ENCODE peak calls at places on chromosomes 5 and 9, in five cellular contexts. U is ovary, P is HepG2, H is vagina, J is suprapubic skin. W is an unnamed sample.

GRCh38 chr5:39169081-39169480 is 50.3 kb downstream of the FYB1 start:
- DNase-seq in U (no peak), P (no peak), H (no peak), J (no peak), W (no peak)

GRCh38 chr5:55306641-55307382 is 682 bp downstream of the DHX29 start:
- DNase-seq in U (no peak), P (peak), H (no peak), J (no peak), W (peak)

GRCh38 chr5:92695123-92696084 is 885.6 kb downstream of the NR2F1-AS1 start:
- DNase-seq in U (no peak), P (no peak), H (no peak), J (no peak), W (no peak)

GRCh38 chr9:69758981-69759477 is 782 bp downstream of the PTAR1 start:
- DNase-seq in U (no peak), P (no peak), H (no peak), J (no peak), W (peak)

GRCh38 chr5:137563646-137564474 is 64.7 kb upstream of the SPOCK1 start:
- DNase-seq in U (no peak), P (no peak), H (no peak), J (no peak), W (no peak)

GRCh38 chr9:138050472-138051330 is 173.1 kb downstream of the CACNA1B start:
- DNase-seq in U (peak), P (no peak), H (no peak), J (peak), W (no peak)

GRCh38 chr5:31516802-31517201 is 15.1 kb downstream of the DROSHA start:
- DNase-seq in U (no peak), P (no peak), H (no peak), J (no peak), W (no peak)

GRCh38 chr5:171660438-171660837 is 125.2 kb upstream of the SMIM23 start:
- DNase-seq in U (no peak), P (no peak), H (peak), J (no peak), W (no peak)

GRCh38 chr9:114280636-114281315 is 42.1 kb upstream of the ORM1 start:
- DNase-seq in U (peak), P (no peak), H (peak), J (no peak), W (no peak)

GRCh38 chr9:21679432-21679831 is 123.0 kb upstream of the MTAP start:
- DNase-seq in U (no peak), P (no peak), H (no peak), J (no peak), W (no peak)

GRCh38 chr5:93053825-93054224 is 527.2 kb downstream of the NR2F1-AS1 start:
- DNase-seq in U (no peak), P (peak), H (no peak), J (no peak), W (no peak)

GRCh38 chr9:88953401-88954029 is 37.8 kb upstream of the S1PR3 start:
- DNase-seq in U (no peak), P (peak), H (peak), J (no peak), W (no peak)

GRCh38 chr5:135238622-135239460 is 160.2 kb downstream of the MACROH2A1 start:
- DNase-seq in U (no peak), P (no peak), H (peak), J (peak), W (no peak)

GRCh38 chr5:29462261-29462660 is 1731.2 kb upstream of the CDH6 start:
- DNase-seq in U (no peak), P (no peak), H (no peak), J (no peak), W (no peak)

GRCh38 chr9:91346644-91347043 is 15.1 kb downstream of the AUH start:
- DNase-seq in U (no peak), P (no peak), H (no peak), J (no peak), W (no peak)

GRCh38 chr5:137312060-137312459 is 187.1 kb downstream of the SPOCK1 start:
- DNase-seq in U (no peak), P (no peak), H (peak), J (no peak), W (no peak)

GRCh38 chr9:100474082-100474949 is 1.4 kb downstream of the TMEFF1 start:
- DNase-seq in U (no peak), P (no peak), H (no peak), J (no peak), W (no peak)

GRCh38 chr9:21813575-21814473 is 11.4 kb downstream of the MTAP start:
- DNase-seq in U (no peak), P (peak), H (no peak), J (no peak), W (peak)

GRCh38 chr9:121157939-121158338 is 43.7 kb downstream of the RAB14 start:
- DNase-seq in U (no peak), P (no peak), H (no peak), J (no peak), W (no peak)

GRCh38 chr5:180155331-180155881 is 53.6 kb downstream of the RASGEF1C start:
- DNase-seq in U (no peak), P (no peak), H (no peak), J (peak), W (no peak)

GRCh38 chr9:73114958-73115357 is 36.7 kb upstream of the ANXA1 start:
- DNase-seq in U (no peak), P (no peak), H (no peak), J (no peak), W (no peak)

GRCh38 chr9:126526218-126527108 is 87.3 kb upstream of the LMX1B start:
- DNase-seq in U (no peak), P (no peak), H (no peak), J (no peak), W (no peak)

GRCh38 chr9:6758418-6759113 is 793 bp downstream of the KDM4C start:
- DNase-seq in U (peak), P (peak), H (peak), J (peak), W (peak)

GRCh38 chr5:139733698-139734491 is 61.7 kb upstream of the PSD2 start:
- DNase-seq in U (no peak), P (peak), H (no peak), J (no peak), W (no peak)

GRCh38 chr5:96245401-96246091 is 187.5 kb downstream of the PCSK1 start:
- DNase-seq in U (no peak), P (peak), H (no peak), J (no peak), W (no peak)
- TF ChIP-seq POLR2A in U (no peak), P (no peak), H (no peak), J (no peak), W (no peak)

GRCh38 chr9:136409557-136410455 is 608 bp downstream of the ENTR1 start:
- DNase-seq in U (peak), P (peak), H (no peak), J (no peak), W (peak)
- TF ChIP-seq POLR2A in U (no peak), P (no peak), H (no peak), J (no peak), W (no peak)

DNA sequence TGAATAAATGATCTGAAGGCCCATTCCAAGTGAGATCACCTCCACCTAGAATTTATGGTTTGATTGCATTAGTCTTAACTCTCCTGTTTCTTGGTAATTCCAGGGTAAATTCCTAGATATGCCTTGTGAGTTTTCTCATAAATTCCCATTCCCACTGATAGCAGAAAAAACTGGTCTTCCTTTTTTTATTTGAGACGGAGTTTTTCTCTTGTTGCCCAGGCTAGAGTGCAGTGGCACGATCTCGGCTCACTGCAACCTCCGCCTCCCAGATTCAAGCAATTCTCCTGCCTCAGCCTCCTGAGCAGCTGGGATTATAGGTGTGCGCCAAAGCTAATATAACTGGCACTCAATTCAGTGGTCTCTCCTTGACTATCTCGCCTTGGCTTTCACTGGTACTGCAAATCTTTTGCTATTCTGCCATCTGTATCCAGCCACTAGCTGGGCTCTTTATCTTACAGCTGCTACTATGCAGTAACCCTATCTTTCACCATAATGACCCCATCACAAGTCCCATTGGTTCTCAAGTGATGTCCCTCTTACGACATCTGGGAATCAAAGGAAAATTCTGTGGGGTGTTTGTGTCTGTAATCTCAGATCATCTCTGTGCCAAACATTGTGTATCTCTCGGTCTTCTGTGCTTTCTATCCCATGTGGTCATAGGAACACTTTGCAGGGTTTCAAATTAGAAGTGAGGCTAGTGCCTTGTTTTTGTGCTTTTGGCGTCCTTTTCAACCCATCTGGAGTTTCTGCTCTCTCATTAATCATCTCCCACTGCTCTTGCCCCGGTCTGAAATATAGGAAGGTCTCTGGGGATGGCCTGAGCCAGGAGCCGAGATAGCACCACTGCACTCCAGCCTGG is 14.4 kb downstream of the HNRNPK start:
- DNase-seq in U (no peak), P (peak), H (no peak), J (no peak), W (peak)
- TF ChIP-seq POLR2A in U (no peak), P (peak), H (no peak), J (no peak), W (peak)

GRCh38 chr9:33818167-33818831 is 1.3 kb downstream of the UBE2R2 start:
- DNase-seq in U (peak), P (peak), H (peak), J (no peak), W (no peak)
- TF ChIP-seq POLR2A in U (no peak), P (no peak), H (no peak), J (no peak), W (no peak)

DNA sequence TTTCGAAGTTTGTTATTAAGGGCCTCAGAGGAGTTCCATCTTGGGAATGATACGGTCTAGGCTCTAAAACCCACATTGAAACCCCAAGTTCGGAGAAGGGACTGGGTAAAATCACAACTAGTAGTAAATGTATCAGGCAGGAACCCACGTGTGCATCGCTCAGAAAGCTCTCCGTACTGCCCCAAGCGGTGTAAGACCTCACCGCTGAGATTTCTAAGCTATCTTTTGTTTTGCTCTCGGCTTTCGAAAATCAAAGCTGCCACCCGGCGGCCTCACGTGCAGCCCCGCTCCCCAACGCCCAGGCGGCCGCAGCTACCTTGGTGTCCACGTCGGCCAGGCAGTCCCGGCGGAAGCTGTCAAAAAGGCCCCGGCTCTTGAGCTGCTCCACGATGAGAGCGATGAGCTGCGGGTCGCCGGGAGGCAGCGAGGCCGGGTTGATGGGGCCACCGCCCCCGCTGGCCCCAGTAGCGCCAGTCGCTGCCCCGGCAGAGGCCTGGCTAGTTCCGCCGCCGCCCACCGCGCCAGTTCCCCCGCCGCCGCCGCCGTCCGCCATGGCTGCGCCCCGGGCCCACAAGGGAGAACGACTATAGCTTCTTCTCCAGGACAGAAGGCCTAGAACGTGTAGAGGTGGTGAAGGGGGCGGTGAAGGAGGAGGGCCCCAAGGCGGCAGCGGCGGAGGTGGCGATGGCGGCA is 420 bp downstream of the BOD1 start:
- DNase-seq in U (peak), P (peak), H (no peak), J (peak), W (peak)
- TF ChIP-seq POLR2A in U (no peak), P (no peak), H (no peak), J (no peak), W (no peak)

DNA sequence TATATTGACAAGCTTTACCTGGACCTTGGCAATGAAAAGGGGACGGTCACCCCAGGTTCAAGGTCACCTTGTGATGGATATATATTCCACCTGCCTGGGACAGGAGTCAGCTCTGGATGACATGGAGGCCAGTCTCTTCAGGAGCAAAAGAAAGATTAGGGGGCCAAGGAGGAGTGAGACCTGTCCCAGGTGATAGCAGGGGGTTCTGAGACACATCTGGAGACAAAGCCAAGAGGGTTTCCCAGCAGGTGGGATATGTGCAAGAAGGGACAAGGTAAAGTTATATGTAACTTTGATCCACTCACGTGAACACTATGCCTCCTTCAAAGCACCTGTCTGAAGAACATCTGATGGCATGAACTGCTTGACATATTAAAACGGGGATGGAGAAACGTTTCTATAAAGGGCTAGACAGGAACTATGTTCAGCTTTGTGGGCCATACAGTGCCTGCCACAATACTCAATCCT is 62.8 kb upstream of the ZNF622 start:
- DNase-seq in U (no peak), P (no peak), H (no peak), J (no peak), W (no peak)
- TF ChIP-seq POLR2A in U (no peak), P (no peak), H (no peak), J (no peak), W (no peak)

DNA sequence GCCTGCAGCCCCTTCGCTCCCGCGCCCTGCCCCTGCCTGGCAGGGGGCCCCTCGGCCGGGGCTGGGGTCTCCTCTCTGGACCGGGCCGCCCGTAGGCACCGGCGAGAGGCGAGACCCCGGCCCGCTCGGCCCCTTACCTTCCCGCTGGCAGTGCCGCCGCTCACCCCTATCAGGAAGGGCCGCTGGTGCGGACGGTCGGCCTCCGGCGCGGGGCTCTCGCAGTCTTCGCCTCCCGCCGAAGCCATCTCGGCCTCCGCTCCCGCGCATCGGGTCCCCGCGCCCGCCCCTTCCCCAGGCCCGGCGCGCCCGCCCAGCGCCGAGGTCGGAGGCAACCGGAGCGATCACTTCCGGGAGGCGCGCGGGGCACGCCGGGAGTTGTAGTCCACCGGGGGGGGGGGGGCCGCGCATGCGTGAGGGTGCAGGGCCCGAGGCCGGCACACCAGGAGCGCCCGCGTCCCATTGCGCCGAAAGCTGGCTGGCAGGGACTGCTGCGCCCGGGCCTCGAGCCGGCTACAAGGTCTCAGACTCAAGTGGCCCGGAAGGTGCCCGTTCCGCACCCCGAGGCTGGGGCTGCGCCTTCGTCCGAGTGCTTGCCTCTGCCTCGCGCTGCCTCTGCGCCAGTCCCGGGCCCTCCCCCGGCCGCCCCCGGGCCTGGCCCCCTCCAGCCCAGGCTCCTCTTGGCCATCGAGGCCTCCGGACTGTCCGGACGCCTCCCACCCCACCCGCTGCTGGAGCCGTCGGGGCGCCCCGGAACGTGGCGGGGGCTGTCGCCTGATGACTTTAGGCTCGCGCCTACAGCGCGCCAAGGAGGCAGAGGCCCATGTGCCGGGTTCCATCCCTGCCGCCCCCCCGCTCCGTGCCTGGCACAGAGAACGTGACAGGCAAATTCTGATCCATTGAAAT is at the start of gene UCK1:
- DNase-seq in U (peak), P (peak), H (no peak), J (peak), W (peak)
- TF ChIP-seq POLR2A in U (peak), P (peak), H (no peak), J (no peak), W (peak)

DNA sequence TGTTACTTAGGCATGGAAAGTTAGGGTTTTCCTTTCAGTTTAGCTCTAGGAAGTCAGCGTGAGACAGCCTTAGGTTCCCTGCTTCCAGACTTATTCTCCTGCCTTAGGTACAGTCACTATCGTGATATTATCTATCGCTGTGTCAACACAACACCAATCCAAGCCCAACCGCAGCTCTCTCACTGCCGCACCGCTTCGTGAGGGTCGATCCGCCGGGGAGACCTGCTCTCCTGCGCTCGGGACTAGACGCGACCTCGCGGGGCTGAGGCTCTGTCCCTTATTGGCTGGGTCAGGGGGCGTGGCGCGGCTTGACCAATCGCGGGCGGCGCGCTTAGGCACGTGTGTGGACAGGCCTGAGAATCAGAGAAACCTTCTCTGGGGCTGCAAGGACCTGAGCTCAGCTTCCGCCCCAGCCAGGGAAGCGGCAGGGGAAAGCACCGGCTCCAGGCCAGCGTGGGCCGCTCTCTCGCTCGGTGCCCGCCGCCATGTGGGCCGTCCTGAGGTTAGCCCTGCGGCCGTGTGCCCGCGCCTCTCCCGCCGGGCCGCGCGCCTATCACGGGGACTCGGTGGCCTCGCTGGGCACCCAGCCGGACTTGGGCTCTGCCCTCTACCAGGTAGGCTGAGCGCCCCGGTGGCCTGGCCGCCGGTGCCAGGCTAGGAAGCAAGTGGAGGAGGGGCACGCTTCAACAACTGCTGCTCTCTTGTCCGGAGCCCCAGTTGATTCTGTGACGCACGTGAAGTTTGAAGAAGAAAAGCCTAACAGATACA is at the start of gene MCCC2:
- DNase-seq in U (peak), P (peak), H (peak), J (peak), W (peak)
- TF ChIP-seq POLR2A in U (peak), P (peak), H (no peak), J (no peak), W (peak)

DNA sequence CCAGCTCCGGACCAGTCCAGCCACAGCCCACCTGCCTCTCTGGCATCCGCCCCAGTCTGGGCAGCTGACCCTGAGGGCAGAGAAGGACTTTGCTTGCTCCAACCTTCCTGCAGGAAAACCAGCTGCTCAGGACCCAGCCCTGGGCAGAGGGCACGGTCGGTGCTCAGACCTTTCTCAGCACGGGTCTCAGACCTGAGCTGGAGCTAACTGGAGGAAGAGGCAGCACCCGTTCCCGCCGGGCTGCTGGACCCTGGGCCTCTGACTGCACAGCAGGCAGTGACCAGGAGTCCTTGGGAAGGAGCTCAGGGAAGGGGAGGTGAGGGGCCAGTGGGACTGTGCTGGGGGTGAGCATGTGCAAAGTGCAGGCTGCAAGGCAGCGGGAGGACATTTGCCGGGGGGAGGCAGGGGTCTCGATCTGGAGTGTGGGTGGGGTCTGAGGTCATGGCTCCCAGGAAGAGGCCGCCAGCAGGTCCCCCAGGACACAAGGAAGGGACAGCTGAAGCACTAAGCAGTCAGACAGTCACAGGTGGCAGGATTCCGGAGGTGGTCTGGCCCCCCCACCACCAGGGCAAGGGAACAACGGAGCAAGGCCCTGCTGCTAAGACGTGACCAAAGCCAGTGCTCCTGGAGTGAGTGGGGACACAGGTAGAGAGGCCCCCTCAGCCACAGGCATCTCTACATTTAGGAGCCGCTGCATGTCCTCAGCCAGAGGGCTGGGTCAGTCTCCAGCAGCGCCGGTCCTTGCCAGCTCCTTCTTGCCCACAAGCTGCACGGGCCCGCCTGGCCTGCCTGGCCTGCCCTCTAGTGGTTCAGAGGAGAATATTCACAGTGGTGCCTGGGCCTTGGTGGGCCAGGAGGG is 4.7 kb upstream of the DPM2 start:
- DNase-seq in U (peak), P (peak), H (no peak), J (no peak), W (peak)
- TF ChIP-seq POLR2A in U (peak), P (no peak), H (no peak), J (no peak), W (no peak)